ENCODE peak calls at places on chromosomes 2 and 18, in eight cellular contexts. One of them, this sample, is unnamed.

GRCh38 chr2:85933753-85934594 is 45.2 kb upstream of the ST3GAL5 start:
- DNase-seq in left ventricle myocardium inferior: no peak
- DNase-seq in anterior cingulate cortex: no peak
- DNase-seq in astrocyte of the cerebellum: no peak
- DNase-seq in K562: peak
- DNase-seq in psoas muscle: no peak
- DNase-seq in activated naive CD8-positive, alpha-beta T cell treated with anti-CD3 and anti-CD28 coated beads, Interleukin-2, amount 50 U/mL, for 24 hours: no peak
- DNase-seq in CD8-positive, alpha-beta T cell: no peak
- DNase-seq in this sample: no peak

GRCh38 chr2:214066847-214067246 is 344.0 kb upstream of the VWC2L start:
- DNase-seq in anterior cingulate cortex: no peak
- DNase-seq in CD8-positive, alpha-beta T cell: no peak
- DNase-seq in K562: no peak
- DNase-seq in psoas muscle: no peak
- DNase-seq in left ventricle myocardium inferior: no peak
- DNase-seq in astrocyte of the cerebellum: no peak
- DNase-seq in activated naive CD8-positive, alpha-beta T cell treated with anti-CD3 and anti-CD28 coated beads, Interleukin-2, amount 50 U/mL, for 24 hours: no peak
- DNase-seq in this sample: no peak

GRCh38 chr18:34957119-34957863 is 83.9 kb upstream of the MAPRE2 start:
- DNase-seq in astrocyte of the cerebellum: no peak
- DNase-seq in psoas muscle: no peak
- DNase-seq in CD8-positive, alpha-beta T cell: no peak
- DNase-seq in left ventricle myocardium inferior: no peak
- DNase-seq in K562: no peak
- DNase-seq in anterior cingulate cortex: no peak
- DNase-seq in activated naive CD8-positive, alpha-beta T cell treated with anti-CD3 and anti-CD28 coated beads, Interleukin-2, amount 50 U/mL, for 24 hours: no peak
- DNase-seq in this sample: no peak

GRCh38 chr18:40159141-40160017 is 1795.7 kb upstream of the PIK3C3 start:
- DNase-seq in CD8-positive, alpha-beta T cell: no peak
- DNase-seq in left ventricle myocardium inferior: no peak
- DNase-seq in astrocyte of the cerebellum: peak
- DNase-seq in K562: no peak
- DNase-seq in activated naive CD8-positive, alpha-beta T cell treated with anti-CD3 and anti-CD28 coated beads, Interleukin-2, amount 50 U/mL, for 24 hours: no peak
- DNase-seq in psoas muscle: no peak
- DNase-seq in anterior cingulate cortex: no peak
- DNase-seq in this sample: no peak

GRCh38 chr18:47283476-47283875 is 32.0 kb upstream of the SKOR2 start:
- DNase-seq in psoas muscle: no peak
- DNase-seq in activated naive CD8-positive, alpha-beta T cell treated with anti-CD3 and anti-CD28 coated beads, Interleukin-2, amount 50 U/mL, for 24 hours: no peak
- DNase-seq in K562: peak
- DNase-seq in anterior cingulate cortex: no peak
- DNase-seq in astrocyte of the cerebellum: no peak
- DNase-seq in left ventricle myocardium inferior: no peak
- DNase-seq in CD8-positive, alpha-beta T cell: no peak
- DNase-seq in this sample: no peak

GRCh38 chr18:7273301-7273911 is 42.5 kb downstream of the LRRC30 start:
- DNase-seq in K562: no peak
- DNase-seq in left ventricle myocardium inferior: peak
- DNase-seq in psoas muscle: peak
- DNase-seq in activated naive CD8-positive, alpha-beta T cell treated with anti-CD3 and anti-CD28 coated beads, Interleukin-2, amount 50 U/mL, for 24 hours: no peak
- DNase-seq in astrocyte of the cerebellum: no peak
- DNase-seq in CD8-positive, alpha-beta T cell: no peak
- DNase-seq in anterior cingulate cortex: no peak
- DNase-seq in this sample: no peak

GRCh38 chr18:55420665-55420964 is 167.4 kb downstream of the TCF4 start:
- DNase-seq in astrocyte of the cerebellum: no peak
- DNase-seq in CD8-positive, alpha-beta T cell: no peak
- DNase-seq in activated naive CD8-positive, alpha-beta T cell treated with anti-CD3 and anti-CD28 coated beads, Interleukin-2, amount 50 U/mL, for 24 hours: no peak
- DNase-seq in K562: no peak
- DNase-seq in psoas muscle: no peak
- DNase-seq in left ventricle myocardium inferior: no peak
- DNase-seq in anterior cingulate cortex: no peak
- DNase-seq in this sample: no peak

GRCh38 chr2:215454519-215454918 is 18.7 kb upstream of the FN1 start:
- DNase-seq in activated naive CD8-positive, alpha-beta T cell treated with anti-CD3 and anti-CD28 coated beads, Interleukin-2, amount 50 U/mL, for 24 hours: no peak
- DNase-seq in K562: peak
- DNase-seq in astrocyte of the cerebellum: no peak
- DNase-seq in anterior cingulate cortex: no peak
- DNase-seq in CD8-positive, alpha-beta T cell: no peak
- DNase-seq in psoas muscle: no peak
- DNase-seq in left ventricle myocardium inferior: no peak
- DNase-seq in this sample: no peak

GRCh38 chr18:79353238-79353637 is 42.5 kb upstream of the NFATC1 start:
- DNase-seq in psoas muscle: no peak
- DNase-seq in activated naive CD8-positive, alpha-beta T cell treated with anti-CD3 and anti-CD28 coated beads, Interleukin-2, amount 50 U/mL, for 24 hours: no peak
- DNase-seq in K562: peak
- DNase-seq in anterior cingulate cortex: no peak
- DNase-seq in CD8-positive, alpha-beta T cell: no peak
- DNase-seq in astrocyte of the cerebellum: no peak
- DNase-seq in left ventricle myocardium inferior: no peak
- DNase-seq in this sample: no peak

GRCh38 chr18:12990128-12990485 is 1.1 kb upstream of the CEP192 start:
- DNase-seq in left ventricle myocardium inferior: no peak
- DNase-seq in K562: no peak
- DNase-seq in activated naive CD8-positive, alpha-beta T cell treated with anti-CD3 and anti-CD28 coated beads, Interleukin-2, amount 50 U/mL, for 24 hours: peak
- DNase-seq in astrocyte of the cerebellum: no peak
- DNase-seq in CD8-positive, alpha-beta T cell: no peak
- DNase-seq in psoas muscle: no peak
- DNase-seq in anterior cingulate cortex: no peak
- DNase-seq in this sample: peak

GRCh38 chr2:189164732-189165131 is 14.8 kb downstream of the COL5A2 start:
- DNase-seq in K562: no peak
- DNase-seq in CD8-positive, alpha-beta T cell: no peak
- DNase-seq in left ventricle myocardium inferior: no peak
- DNase-seq in activated naive CD8-positive, alpha-beta T cell treated with anti-CD3 and anti-CD28 coated beads, Interleukin-2, amount 50 U/mL, for 24 hours: no peak
- DNase-seq in psoas muscle: no peak
- DNase-seq in anterior cingulate cortex: no peak
- DNase-seq in astrocyte of the cerebellum: no peak
- DNase-seq in this sample: no peak

GRCh38 chr2:226673314-226673723 is 126.3 kb downstream of the IRS1 start:
- DNase-seq in activated naive CD8-positive, alpha-beta T cell treated with anti-CD3 and anti-CD28 coated beads, Interleukin-2, amount 50 U/mL, for 24 hours: no peak
- DNase-seq in K562: no peak
- DNase-seq in psoas muscle: peak
- DNase-seq in left ventricle myocardium inferior: no peak
- DNase-seq in anterior cingulate cortex: no peak
- DNase-seq in astrocyte of the cerebellum: peak
- DNase-seq in CD8-positive, alpha-beta T cell: no peak
- DNase-seq in this sample: no peak

GRCh38 chr18:32530947-32531651 is 60.4 kb upstream of the GAREM1 start:
- DNase-seq in CD8-positive, alpha-beta T cell: no peak
- DNase-seq in K562: no peak
- DNase-seq in psoas muscle: no peak
- DNase-seq in anterior cingulate cortex: no peak
- DNase-seq in astrocyte of the cerebellum: no peak
- DNase-seq in left ventricle myocardium inferior: no peak
- DNase-seq in activated naive CD8-positive, alpha-beta T cell treated with anti-CD3 and anti-CD28 coated beads, Interleukin-2, amount 50 U/mL, for 24 hours: no peak
- DNase-seq in this sample: no peak

GRCh38 chr18:55048892-55049291 is 89.6 kb upstream of the CCDC68 start:
- DNase-seq in left ventricle myocardium inferior: no peak
- DNase-seq in CD8-positive, alpha-beta T cell: no peak
- DNase-seq in anterior cingulate cortex: no peak
- DNase-seq in K562: no peak
- DNase-seq in activated naive CD8-positive, alpha-beta T cell treated with anti-CD3 and anti-CD28 coated beads, Interleukin-2, amount 50 U/mL, for 24 hours: no peak
- DNase-seq in astrocyte of the cerebellum: peak
- DNase-seq in psoas muscle: no peak
- DNase-seq in this sample: no peak

GRCh38 chr2:64036343-64036742 is 17.1 kb upstream of the VPS54 start:
- DNase-seq in left ventricle myocardium inferior: no peak
- DNase-seq in astrocyte of the cerebellum: no peak
- DNase-seq in CD8-positive, alpha-beta T cell: peak
- DNase-seq in anterior cingulate cortex: no peak
- DNase-seq in K562: no peak
- DNase-seq in activated naive CD8-positive, alpha-beta T cell treated with anti-CD3 and anti-CD28 coated beads, Interleukin-2, amount 50 U/mL, for 24 hours: no peak
- DNase-seq in psoas muscle: no peak
- DNase-seq in this sample: no peak

GRCh38 chr2:15269043-15269442 is 292.1 kb downstream of the NBAS start:
- DNase-seq in anterior cingulate cortex: no peak
- DNase-seq in psoas muscle: no peak
- DNase-seq in K562: no peak
- DNase-seq in activated naive CD8-positive, alpha-beta T cell treated with anti-CD3 and anti-CD28 coated beads, Interleukin-2, amount 50 U/mL, for 24 hours: no peak
- DNase-seq in left ventricle myocardium inferior: no peak
- DNase-seq in CD8-positive, alpha-beta T cell: no peak
- DNase-seq in astrocyte of the cerebellum: no peak
- DNase-seq in this sample: no peak

GRCh38 chr2:74835831-74836674 is 2.1 kb downstream of the HK2 start:
- DNase-seq in K562: peak
- DNase-seq in psoas muscle: no peak
- DNase-seq in astrocyte of the cerebellum: no peak
- DNase-seq in CD8-positive, alpha-beta T cell: no peak
- DNase-seq in activated naive CD8-positive, alpha-beta T cell treated with anti-CD3 and anti-CD28 coated beads, Interleukin-2, amount 50 U/mL, for 24 hours: no peak
- DNase-seq in anterior cingulate cortex: no peak
- DNase-seq in left ventricle myocardium inferior: no peak
- DNase-seq in this sample: no peak

GRCh38 chr2:21294446-21294845 is 170.7 kb downstream of the TDRD15 start:
- DNase-seq in activated naive CD8-positive, alpha-beta T cell treated with anti-CD3 and anti-CD28 coated beads, Interleukin-2, amount 50 U/mL, for 24 hours: no peak
- DNase-seq in anterior cingulate cortex: no peak
- DNase-seq in K562: no peak
- DNase-seq in astrocyte of the cerebellum: no peak
- DNase-seq in left ventricle myocardium inferior: no peak
- DNase-seq in CD8-positive, alpha-beta T cell: no peak
- DNase-seq in psoas muscle: no peak
- DNase-seq in this sample: no peak

GRCh38 chr2:237895544-237896506 is 36.4 kb downstream of the RAMP1 start:
- DNase-seq in activated naive CD8-positive, alpha-beta T cell treated with anti-CD3 and anti-CD28 coated beads, Interleukin-2, amount 50 U/mL, for 24 hours: no peak
- DNase-seq in astrocyte of the cerebellum: no peak
- DNase-seq in K562: no peak
- DNase-seq in anterior cingulate cortex: peak
- DNase-seq in psoas muscle: peak
- DNase-seq in CD8-positive, alpha-beta T cell: no peak
- DNase-seq in left ventricle myocardium inferior: peak
- DNase-seq in this sample: no peak

GRCh38 chr2:33680906-33681305 is 81.8 kb upstream of the FAM98A start:
- DNase-seq in activated naive CD8-positive, alpha-beta T cell treated with anti-CD3 and anti-CD28 coated beads, Interleukin-2, amount 50 U/mL, for 24 hours: no peak
- DNase-seq in left ventricle myocardium inferior: no peak
- DNase-seq in CD8-positive, alpha-beta T cell: no peak
- DNase-seq in anterior cingulate cortex: no peak
- DNase-seq in psoas muscle: no peak
- DNase-seq in K562: no peak
- DNase-seq in astrocyte of the cerebellum: no peak
- DNase-seq in this sample: no peak

GRCh38 chr2:230905448-230906430 is 19.3 kb downstream of the GPR55 start:
- DNase-seq in psoas muscle: no peak
- DNase-seq in astrocyte of the cerebellum: no peak
- DNase-seq in K562: peak
- DNase-seq in CD8-positive, alpha-beta T cell: peak
- DNase-seq in left ventricle myocardium inferior: no peak
- DNase-seq in anterior cingulate cortex: no peak
- DNase-seq in activated naive CD8-positive, alpha-beta T cell treated with anti-CD3 and anti-CD28 coated beads, Interleukin-2, amount 50 U/mL, for 24 hours: peak
- DNase-seq in this sample: peak

GRCh38 chr2:55030766-55031165 is 19.5 kb downstream of the RTN4 start:
- DNase-seq in CD8-positive, alpha-beta T cell: no peak
- DNase-seq in activated naive CD8-positive, alpha-beta T cell treated with anti-CD3 and anti-CD28 coated beads, Interleukin-2, amount 50 U/mL, for 24 hours: no peak
- DNase-seq in left ventricle myocardium inferior: no peak
- DNase-seq in psoas muscle: no peak
- DNase-seq in anterior cingulate cortex: no peak
- DNase-seq in K562: no peak
- DNase-seq in astrocyte of the cerebellum: no peak
- DNase-seq in this sample: no peak

GRCh38 chr2:98134138-98134537 is 47.2 kb downstream of the VWA3B start:
- DNase-seq in psoas muscle: no peak
- DNase-seq in activated naive CD8-positive, alpha-beta T cell treated with anti-CD3 and anti-CD28 coated beads, Interleukin-2, amount 50 U/mL, for 24 hours: peak
- DNase-seq in anterior cingulate cortex: no peak
- DNase-seq in CD8-positive, alpha-beta T cell: no peak
- DNase-seq in astrocyte of the cerebellum: peak
- DNase-seq in left ventricle myocardium inferior: peak
- DNase-seq in K562: no peak
- DNase-seq in this sample: no peak

GRCh38 chr2:120132190-120132589 is 91.0 kb downstream of the TMEM185B start:
- DNase-seq in left ventricle myocardium inferior: no peak
- DNase-seq in K562: no peak
- DNase-seq in anterior cingulate cortex: no peak
- DNase-seq in CD8-positive, alpha-beta T cell: no peak
- DNase-seq in psoas muscle: no peak
- DNase-seq in astrocyte of the cerebellum: peak
- DNase-seq in activated naive CD8-positive, alpha-beta T cell treated with anti-CD3 and anti-CD28 coated beads, Interleukin-2, amount 50 U/mL, for 24 hours: no peak
- DNase-seq in this sample: no peak

GRCh38 chr2:40625849-40626248 is 174.0 kb upstream of the SLC8A1 start:
- DNase-seq in CD8-positive, alpha-beta T cell: no peak
- DNase-seq in K562: no peak
- DNase-seq in anterior cingulate cortex: no peak
- DNase-seq in psoas muscle: no peak
- DNase-seq in left ventricle myocardium inferior: no peak
- DNase-seq in activated naive CD8-positive, alpha-beta T cell treated with anti-CD3 and anti-CD28 coated beads, Interleukin-2, amount 50 U/mL, for 24 hours: no peak
- DNase-seq in astrocyte of the cerebellum: peak
- DNase-seq in this sample: no peak

GRCh38 chr2:159149786-159150185 is 136.7 kb downstream of the WDSUB1 start:
- DNase-seq in CD8-positive, alpha-beta T cell: no peak
- DNase-seq in left ventricle myocardium inferior: no peak
- DNase-seq in psoas muscle: no peak
- DNase-seq in K562: no peak
- DNase-seq in activated naive CD8-positive, alpha-beta T cell treated with anti-CD3 and anti-CD28 coated beads, Interleukin-2, amount 50 U/mL, for 24 hours: no peak
- DNase-seq in astrocyte of the cerebellum: no peak
- DNase-seq in anterior cingulate cortex: no peak
- DNase-seq in this sample: no peak

GRCh38 chr2:212626371-212626918 is 87.8 kb upstream of the ERBB4 start:
- DNase-seq in psoas muscle: no peak
- DNase-seq in CD8-positive, alpha-beta T cell: no peak
- DNase-seq in astrocyte of the cerebellum: no peak
- DNase-seq in activated naive CD8-positive, alpha-beta T cell treated with anti-CD3 and anti-CD28 coated beads, Interleukin-2, amount 50 U/mL, for 24 hours: no peak
- DNase-seq in left ventricle myocardium inferior: no peak
- DNase-seq in K562: no peak
- DNase-seq in anterior cingulate cortex: no peak
- DNase-seq in this sample: no peak

GRCh38 chr18:38359258-38359657 is 793.7 kb upstream of the CELF4 start:
- DNase-seq in activated naive CD8-positive, alpha-beta T cell treated with anti-CD3 and anti-CD28 coated beads, Interleukin-2, amount 50 U/mL, for 24 hours: no peak
- DNase-seq in psoas muscle: no peak
- DNase-seq in K562: no peak
- DNase-seq in left ventricle myocardium inferior: no peak
- DNase-seq in anterior cingulate cortex: no peak
- DNase-seq in astrocyte of the cerebellum: no peak
- DNase-seq in CD8-positive, alpha-beta T cell: no peak
- DNase-seq in this sample: no peak

GRCh38 chr2:134836986-134837385 is 1.4 kb upstream of the ACMSD start:
- DNase-seq in psoas muscle: no peak
- DNase-seq in K562: no peak
- DNase-seq in left ventricle myocardium inferior: no peak
- DNase-seq in activated naive CD8-positive, alpha-beta T cell treated with anti-CD3 and anti-CD28 coated beads, Interleukin-2, amount 50 U/mL, for 24 hours: no peak
- DNase-seq in anterior cingulate cortex: no peak
- DNase-seq in astrocyte of the cerebellum: peak
- DNase-seq in CD8-positive, alpha-beta T cell: no peak
- DNase-seq in this sample: no peak

GRCh38 chr2:218501665-218502064 is 66.5 kb downstream of the USP37 start:
- DNase-seq in left ventricle myocardium inferior: no peak
- DNase-seq in astrocyte of the cerebellum: peak
- DNase-seq in activated naive CD8-positive, alpha-beta T cell treated with anti-CD3 and anti-CD28 coated beads, Interleukin-2, amount 50 U/mL, for 24 hours: no peak
- DNase-seq in K562: no peak
- DNase-seq in psoas muscle: no peak
- DNase-seq in anterior cingulate cortex: no peak
- DNase-seq in CD8-positive, alpha-beta T cell: no peak
- DNase-seq in this sample: no peak

GRCh38 chr2:241804326-241805276 is 4.4 kb upstream of the NEU4 start:
- DNase-seq in anterior cingulate cortex: no peak
- DNase-seq in psoas muscle: peak
- DNase-seq in CD8-positive, alpha-beta T cell: no peak
- DNase-seq in K562: peak
- DNase-seq in activated naive CD8-positive, alpha-beta T cell treated with anti-CD3 and anti-CD28 coated beads, Interleukin-2, amount 50 U/mL, for 24 hours: peak
- DNase-seq in left ventricle myocardium inferior: no peak
- DNase-seq in astrocyte of the cerebellum: no peak
- DNase-seq in this sample: no peak

This sample was measured in natural killer cell.